ENCODE peak calls at places on chromosomes 13 and 19, in nine cellular contexts. One of them, this sample, is unnamed.

GRCh38 chr13:45195421-45195820 is 5.4 kb downstream of the KCTD4 start:
- DNase-seq in amniotic stem cell: no peak
- DNase-seq in Calu3: no peak
- DNase-seq in AG04450: no peak
- DNase-seq in CD4-positive, alpha-beta T cell: no peak
- DNase-seq in body of pancreas: no peak
- DNase-seq in stimulated activated CD4-positive, alpha-beta T cell treated with anti-CD3 and anti-CD28 coated beads, Interleukin-1b, Interleukin-23, amount 100 ng/mL, for 24 hours: no peak
- DNase-seq in GM04503: no peak
- DNase-seq in pons: peak; percentile 59
- DNase-seq in this sample: no peak

GRCh38 chr13:96284971-96285370 is 195.1 kb downstream of the HS6ST3 start:
- DNase-seq in amniotic stem cell: no peak
- DNase-seq in Calu3: no peak
- DNase-seq in AG04450: no peak
- DNase-seq in CD4-positive, alpha-beta T cell: no peak
- DNase-seq in body of pancreas: no peak
- DNase-seq in stimulated activated CD4-positive, alpha-beta T cell treated with anti-CD3 and anti-CD28 coated beads, Interleukin-1b, Interleukin-23, amount 100 ng/mL, for 24 hours: no peak
- DNase-seq in GM04503: no peak
- DNase-seq in pons: no peak
- DNase-seq in this sample: no peak

GRCh38 chr19:45440873-45441654 is 17.3 kb upstream of the ERCC1 start:
- DNase-seq in amniotic stem cell: no peak
- DNase-seq in Calu3: no peak
- DNase-seq in AG04450: no peak
- DNase-seq in CD4-positive, alpha-beta T cell: no peak
- DNase-seq in body of pancreas: no peak
- DNase-seq in stimulated activated CD4-positive, alpha-beta T cell treated with anti-CD3 and anti-CD28 coated beads, Interleukin-1b, Interleukin-23, amount 100 ng/mL, for 24 hours: no peak
- DNase-seq in GM04503: no peak
- DNase-seq in pons: no peak
- DNase-seq in this sample: no peak

GRCh38 chr13:26517931-26518330 is 39.6 kb upstream of the WASF3 start:
- DNase-seq in amniotic stem cell: no peak
- DNase-seq in Calu3: no peak
- DNase-seq in AG04450: no peak
- DNase-seq in CD4-positive, alpha-beta T cell: no peak
- DNase-seq in body of pancreas: no peak
- DNase-seq in stimulated activated CD4-positive, alpha-beta T cell treated with anti-CD3 and anti-CD28 coated beads, Interleukin-1b, Interleukin-23, amount 100 ng/mL, for 24 hours: no peak
- DNase-seq in GM04503: no peak
- DNase-seq in pons: no peak
- DNase-seq in this sample: no peak

GRCh38 chr19:38395381-38396127 is 7.1 kb downstream of the SPRED3 start:
- DNase-seq in amniotic stem cell: no peak
- DNase-seq in Calu3: no peak
- DNase-seq in AG04450: no peak
- DNase-seq in CD4-positive, alpha-beta T cell: peak; percentile 40
- DNase-seq in body of pancreas: no peak
- DNase-seq in stimulated activated CD4-positive, alpha-beta T cell treated with anti-CD3 and anti-CD28 coated beads, Interleukin-1b, Interleukin-23, amount 100 ng/mL, for 24 hours: peak; percentile 32
- DNase-seq in GM04503: no peak
- DNase-seq in pons: no peak
- DNase-seq in this sample: no peak

GRCh38 chr13:76745246-76746200 is 140.7 kb downstream of the KCTD12 start:
- DNase-seq in amniotic stem cell: no peak
- DNase-seq in Calu3: no peak
- DNase-seq in AG04450: no peak
- DNase-seq in CD4-positive, alpha-beta T cell: no peak
- DNase-seq in body of pancreas: no peak
- DNase-seq in stimulated activated CD4-positive, alpha-beta T cell treated with anti-CD3 and anti-CD28 coated beads, Interleukin-1b, Interleukin-23, amount 100 ng/mL, for 24 hours: no peak
- DNase-seq in GM04503: no peak
- DNase-seq in pons: peak; percentile 85
- DNase-seq in this sample: no peak

GRCh38 chr13:97434417-97435296 is 688 bp downstream of the RAP2A start:
- DNase-seq in amniotic stem cell: no peak
- DNase-seq in Calu3: peak; percentile 0
- DNase-seq in AG04450: no peak
- DNase-seq in CD4-positive, alpha-beta T cell: peak; percentile 22
- DNase-seq in body of pancreas: peak; percentile 44
- DNase-seq in stimulated activated CD4-positive, alpha-beta T cell treated with anti-CD3 and anti-CD28 coated beads, Interleukin-1b, Interleukin-23, amount 100 ng/mL, for 24 hours: peak; percentile 9
- DNase-seq in GM04503: no peak
- DNase-seq in pons: peak; percentile 53
- DNase-seq in this sample: peak; percentile 59

GRCh38 chr19:4014541-4015491 is 7.3 kb downstream of the PIAS4 start:
- DNase-seq in amniotic stem cell: no peak
- DNase-seq in Calu3: no peak
- DNase-seq in AG04450: no peak
- DNase-seq in CD4-positive, alpha-beta T cell: peak; percentile 29
- DNase-seq in body of pancreas: peak; percentile 41
- DNase-seq in stimulated activated CD4-positive, alpha-beta T cell treated with anti-CD3 and anti-CD28 coated beads, Interleukin-1b, Interleukin-23, amount 100 ng/mL, for 24 hours: no peak
- DNase-seq in GM04503: no peak
- DNase-seq in pons: no peak
- DNase-seq in this sample: peak; percentile 44

This sample was measured in left lobe of liver.